ENCODE peak calls at places on chromosomes 3 and 15, in five cellular contexts. A is breast epithelium, D is heart left ventricle, K is fibroblast of lung, E is psoas muscle. W is an unnamed sample.

GRCh38 chr15:94230886-94231727 is at the start of gene MCTP2:
- DNase-seq in A (peak), D (peak), K (peak), E (peak), W (peak)

GRCh38 chr3:179082416-179082815 is 10.8 kb upstream of the ZMAT3 start:
- DNase-seq in A (no peak), D (no peak), K (no peak), E (no peak), W (no peak)

GRCh38 chr3:63251499-63251898 is 26.6 kb upstream of the SYNPR start:
- DNase-seq in A (no peak), D (no peak), K (no peak), E (no peak), W (no peak)

GRCh38 chr15:59847925-59848415 is 156.1 kb upstream of the FOXB1 start:
- DNase-seq in A (no peak), D (no peak), K (no peak), E (no peak), W (no peak)

GRCh38 chr3:46866720-46867549 is 3.7 kb upstream of the MYL3 start:
- DNase-seq in A (no peak), D (peak), K (peak), E (peak), W (peak)

GRCh38 chr3:34152641-34153040 is 354.2 kb downstream of the PDCD6IP start:
- DNase-seq in A (no peak), D (no peak), K (no peak), E (no peak), W (no peak)

GRCh38 chr3:22245122-22245521 is 494.1 kb upstream of the ZNF385D start:
- DNase-seq in A (peak), D (peak), K (peak), E (peak), W (peak)

GRCh38 chr3:65004316-65004715 is 316.5 kb upstream of the ADAMTS9 start:
- DNase-seq in A (no peak), D (no peak), K (no peak), E (no peak), W (peak)

GRCh38 chr3:50600841-50601591 is 10.6 kb downstream of the CISH start:
- DNase-seq in A (peak), D (peak), K (peak), E (peak), W (peak)

GRCh38 chr15:24877174-24877573 is 77.6 kb upstream of the SNRPN start:
- DNase-seq in A (no peak), D (no peak), K (peak), E (no peak), W (no peak)

GRCh38 chr3:128753715-128754114 is 27.7 kb downstream of the RAB7A start:
- DNase-seq in A (no peak), D (no peak), K (no peak), E (no peak), W (no peak)

GRCh38 chr3:189108032-189108431 is 63.7 kb upstream of the TPRG1 start:
- DNase-seq in A (no peak), D (no peak), K (peak), E (no peak), W (peak)

GRCh38 chr15:71136159-71137137 is 21.2 kb downstream of the THSD4 start:
- DNase-seq in A (no peak), D (no peak), K (peak), E (no peak), W (peak)

GRCh38 chr3:48301814-48302194 is 31.7 kb downstream of the SPINK8 start:
- DNase-seq in A (peak), D (peak), K (peak), E (peak), W (peak)

GRCh38 chr3:170555329-170555728 is 30.5 kb downstream of the SLC7A14 start:
- DNase-seq in A (no peak), D (no peak), K (no peak), E (no peak), W (peak)

GRCh38 chr3:18716821-18717220 is 291.7 kb upstream of the SATB1 start:
- DNase-seq in A (no peak), D (no peak), K (no peak), E (no peak), W (no peak)

GRCh38 chr3:189685854-189686253 is 54.7 kb downstream of the TP63 start:
- DNase-seq in A (no peak), D (no peak), K (peak), E (no peak), W (peak)

GRCh38 chr15:71651750-71652186 is 158.6 kb upstream of the NR2E3 start:
- DNase-seq in A (no peak), D (no peak), K (peak), E (no peak), W (peak)

GRCh38 chr3:159937561-159937960 is 51.1 kb upstream of the IL12A start:
- DNase-seq in A (no peak), D (no peak), K (no peak), E (no peak), W (no peak)

GRCh38 chr3:42376397-42376798 is 34.0 kb downstream of the LYZL4 start:
- DNase-seq in A (peak), D (peak), K (peak), E (peak), W (peak)

GRCh38 chr15:90138071-90138833 is 36.0 kb upstream of the IDH2 start:
- DNase-seq in A (no peak), D (peak), K (no peak), E (no peak), W (no peak)

GRCh38 chr15:42314818-42315217 is 41.6 kb upstream of the TMEM87A start:
- DNase-seq in A (no peak), D (no peak), K (no peak), E (no peak), W (no peak)

GRCh38 chr3:11551019-11551418 is 92.7 kb downstream of the VGLL4 start:
- DNase-seq in A (no peak), D (no peak), K (no peak), E (no peak), W (no peak)

GRCh38 chr15:90205050-90205848 is 4.1 kb downstream of the SEMA4B start:
- DNase-seq in A (no peak), D (no peak), K (no peak), E (no peak), W (no peak)

GRCh38 chr3:173510565-173510964 is 113.0 kb downstream of the NLGN1 start:
- DNase-seq in A (no peak), D (no peak), K (no peak), E (no peak), W (no peak)

GRCh38 chr3:148955544-148956346 is 35.6 kb upstream of the GYG1 start:
- DNase-seq in A (peak), D (peak), K (peak), E (peak), W (peak)

GRCh38 chr15:68578175-68578959 is 426 bp upstream of the CORO2B start:
- DNase-seq in A (peak), D (peak), K (peak), E (peak), W (peak)

GRCh38 chr3:27885641-27886040 is 163.5 kb upstream of the EOMES start:
- DNase-seq in A (no peak), D (no peak), K (no peak), E (no peak), W (no peak)

GRCh38 chr3:157526036-157526435 is 22.8 kb upstream of the VEPH1 start:
- DNase-seq in A (no peak), D (no peak), K (peak), E (no peak), W (no peak)

GRCh38 chr3:194458122-194458521 is 28.7 kb downstream of the ATP13A3 start:
- DNase-seq in A (no peak), D (no peak), K (no peak), E (no peak), W (no peak)
- TF ChIP-seq CTCF in A (no peak), D (no peak), K (no peak), E (no peak), W (no peak)

GRCh38 chr15:74790080-74790916 is 8.4 kb downstream of the CSK start:
- DNase-seq in A (no peak), D (peak), K (peak), E (peak), W (peak)

GRCh38 chr15:74788716-74789151 is 6.9 kb downstream of the CSK start:
- DNase-seq in A (no peak), D (no peak), K (no peak), E (no peak), W (no peak)

GRCh38 chr15:74789171-74789627 is 7.3 kb downstream of the CSK start:
- DNase-seq in A (no peak), D (no peak), K (no peak), E (no peak), W (no peak)

GRCh38 chr15:74791007-74791406 is 9.1 kb downstream of the CSK start:
- DNase-seq in A (no peak), D (no peak), K (no peak), E (no peak), W (no peak)

GRCh38 chr15:74789741-74790079 is 7.8 kb downstream of the CSK start:
- DNase-seq in A (no peak), D (no peak), K (no peak), E (no peak), W (no peak)
- H3K4me3 ChIP-seq in A (no peak), D (no peak), K (no peak), E (peak), W (no peak)

DNA sequence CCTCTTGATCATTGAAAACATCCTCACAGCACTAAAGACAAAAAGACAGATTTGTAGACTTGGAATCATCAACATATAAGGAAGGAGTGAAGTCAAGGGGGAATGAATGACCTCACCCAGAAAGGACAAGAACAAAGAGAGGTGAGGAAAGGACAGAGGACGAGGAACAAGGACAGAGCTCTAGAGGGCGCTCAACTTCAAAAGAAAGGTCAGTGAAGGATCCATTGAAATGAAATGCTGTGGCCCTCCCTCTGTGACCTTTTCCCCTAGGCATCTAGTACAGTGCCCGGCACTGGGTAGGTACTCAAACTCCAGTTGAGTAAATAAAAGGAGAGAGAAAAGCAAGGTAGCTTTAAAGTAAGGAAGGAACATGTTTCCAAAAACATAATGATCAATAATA is 2.6 kb downstream of the ATP8B4 start:
- DNase-seq in A (no peak), D (no peak), K (peak), E (no peak), W (peak)
- TF ChIP-seq CTCF in A (no peak), D (no peak), K (peak), E (no peak), W (peak)

GRCh38 chr15:33153548-33153947 is 41.0 kb downstream of the FMN1 start:
- DNase-seq in A (no peak), D (no peak), K (no peak), E (no peak), W (no peak)
- H3K4me3 ChIP-seq in A (peak), D (no peak), K (no peak), E (peak), W (no peak)

GRCh38 chr15:65008989-65009388 is 19.3 kb upstream of the SPG21 start:
- DNase-seq in A (no peak), D (no peak), K (peak), E (no peak), W (peak)
- TF ChIP-seq CTCF in A (no peak), D (no peak), K (peak), E (no peak), W (peak)

DNA sequence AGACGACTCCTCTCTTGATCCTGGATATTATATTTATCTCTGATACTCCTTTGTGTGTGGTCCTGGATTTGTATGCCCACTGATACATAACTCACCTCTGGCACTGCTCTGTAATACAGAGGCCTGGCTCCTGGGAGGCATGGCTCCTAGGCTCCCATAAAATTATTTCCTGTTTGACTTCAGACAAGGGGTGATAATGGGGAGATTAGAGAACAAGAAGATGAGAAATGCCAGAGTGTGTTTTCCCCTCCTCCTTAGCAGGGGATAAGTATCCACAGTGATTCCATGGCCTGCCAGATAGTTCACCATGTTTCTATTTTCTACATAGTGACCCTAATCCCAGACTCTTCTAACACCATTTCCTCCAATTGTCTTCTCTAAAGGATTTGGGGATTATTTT is 165.7 kb upstream of the PLSCR5 start:
- DNase-seq in A (no peak), D (no peak), K (no peak), E (no peak), W (no peak)
- H3K4me3 ChIP-seq in A (no peak), D (no peak), K (no peak), E (no peak), W (no peak)

GRCh38 chr3:52817860-52818259 is 12.6 kb downstream of the ITIH4 start:
- DNase-seq in A (no peak), D (no peak), K (no peak), E (no peak), W (no peak)

GRCh38 chr3:52824037-52824436 is 6.4 kb downstream of the ITIH4 start:
- DNase-seq in A (no peak), D (no peak), K (no peak), E (no peak), W (no peak)

GRCh38 chr3:52819936-52820335 is 10.5 kb downstream of the ITIH4 start:
- DNase-seq in A (no peak), D (no peak), K (no peak), E (no peak), W (no peak)

GRCh38 chr3:52822363-52822762 is 8.1 kb downstream of the ITIH4 start:
- DNase-seq in A (no peak), D (no peak), K (no peak), E (no peak), W (no peak)

GRCh38 chr3:52820741-52821140 is 9.7 kb downstream of the ITIH4 start:
- DNase-seq in A (no peak), D (no peak), K (no peak), E (no peak), W (no peak)
- TF ChIP-seq CTCF in A (no peak), D (peak), K (peak), E (peak), W (peak)

W was measured in AG10803.